ENCODE peak calls at places on chromosomes 4 and X, in nine cellular contexts. One of them, this sample, is unnamed.

GRCh38 chr4:185396724-185397402 is at the start of gene ANKRD37:
- DNase-seq in RWPE1: peak; percentile 38
- DNase-seq in AG09319: no peak
- DNase-seq in lower leg skin: no peak
- DNase-seq in SK-N-SH: peak; percentile 43
- DNase-seq in lower lobe of right lung: peak; percentile 77
- DNase-seq in activated CD8-positive, alpha-beta T cell treated with anti-CD3 and anti-CD28 coated beads for 36 hours: peak; percentile 12
- DNase-seq in HFFc6: peak; percentile 39
- DNase-seq in cardiac fibroblast: peak; percentile 44
- DNase-seq in this sample: no peak

GRCh38 chr4:116332508-116332907 is 752.9 kb downstream of the TRAM1L1 start:
- DNase-seq in cardiac fibroblast: no peak
- DNase-seq in RWPE1: no peak
- DNase-seq in HFFc6: no peak
- DNase-seq in activated CD8-positive, alpha-beta T cell treated with anti-CD3 and anti-CD28 coated beads for 36 hours: no peak
- DNase-seq in AG09319: no peak
- DNase-seq in SK-N-SH: no peak
- DNase-seq in lower leg skin: no peak
- DNase-seq in lower lobe of right lung: no peak
- DNase-seq in this sample: no peak

GRCh38 chrX:55210931-55211677 is 9.0 kb upstream of the PAGE5 start:
- DNase-seq in HFFc6: no peak
- DNase-seq in activated CD8-positive, alpha-beta T cell treated with anti-CD3 and anti-CD28 coated beads for 36 hours: no peak
- DNase-seq in SK-N-SH: no peak
- DNase-seq in lower lobe of right lung: no peak
- DNase-seq in RWPE1: no peak
- DNase-seq in cardiac fibroblast: no peak
- DNase-seq in AG09319: no peak
- DNase-seq in lower leg skin: no peak
- DNase-seq in this sample: no peak

GRCh38 chr4:56134272-56134671 is 185.5 kb downstream of the CEP135 start:
- DNase-seq in lower leg skin: no peak
- DNase-seq in RWPE1: no peak
- DNase-seq in cardiac fibroblast: peak; percentile 97
- DNase-seq in lower lobe of right lung: no peak
- DNase-seq in AG09319: no peak
- DNase-seq in HFFc6: no peak
- DNase-seq in activated CD8-positive, alpha-beta T cell treated with anti-CD3 and anti-CD28 coated beads for 36 hours: no peak
- DNase-seq in SK-N-SH: no peak
- DNase-seq in this sample: no peak

GRCh38 chrX:112259375-112259774 is 176.8 kb upstream of the TRPC5 start:
- DNase-seq in lower lobe of right lung: no peak
- DNase-seq in cardiac fibroblast: no peak
- DNase-seq in AG09319: no peak
- DNase-seq in lower leg skin: no peak
- DNase-seq in activated CD8-positive, alpha-beta T cell treated with anti-CD3 and anti-CD28 coated beads for 36 hours: no peak
- DNase-seq in SK-N-SH: no peak
- DNase-seq in HFFc6: no peak
- DNase-seq in RWPE1: no peak
- DNase-seq in this sample: no peak

GRCh38 chr4:44016582-44017421 is 431.8 kb downstream of the KCTD8 start:
- DNase-seq in lower lobe of right lung: no peak
- DNase-seq in RWPE1: no peak
- DNase-seq in AG09319: no peak
- DNase-seq in cardiac fibroblast: no peak
- DNase-seq in HFFc6: peak; percentile 57
- DNase-seq in activated CD8-positive, alpha-beta T cell treated with anti-CD3 and anti-CD28 coated beads for 36 hours: no peak
- DNase-seq in lower leg skin: no peak
- DNase-seq in SK-N-SH: no peak
- DNase-seq in this sample: no peak

GRCh38 chr4:135718019-135718418 is 1516.4 kb upstream of the PABPC4L start:
- DNase-seq in RWPE1: no peak
- DNase-seq in cardiac fibroblast: peak; percentile 0
- DNase-seq in SK-N-SH: no peak
- DNase-seq in AG09319: no peak
- DNase-seq in lower leg skin: no peak
- DNase-seq in lower lobe of right lung: no peak
- DNase-seq in activated CD8-positive, alpha-beta T cell treated with anti-CD3 and anti-CD28 coated beads for 36 hours: no peak
- DNase-seq in HFFc6: peak; percentile 6
- DNase-seq in this sample: no peak

GRCh38 chrX:6644411-6644810 is 109.5 kb upstream of the VCX3A start:
- DNase-seq in lower lobe of right lung: no peak
- DNase-seq in AG09319: no peak
- DNase-seq in HFFc6: no peak
- DNase-seq in SK-N-SH: peak; percentile 1
- DNase-seq in activated CD8-positive, alpha-beta T cell treated with anti-CD3 and anti-CD28 coated beads for 36 hours: peak; percentile 1
- DNase-seq in lower leg skin: no peak
- DNase-seq in cardiac fibroblast: no peak
- DNase-seq in RWPE1: no peak
- DNase-seq in this sample: no peak

GRCh38 chr4:39591290-39591689 is 47.4 kb downstream of the SMIM14 start:
- DNase-seq in AG09319: no peak
- DNase-seq in lower lobe of right lung: no peak
- DNase-seq in cardiac fibroblast: peak; percentile 39
- DNase-seq in HFFc6: peak; percentile 10
- DNase-seq in SK-N-SH: no peak
- DNase-seq in RWPE1: peak; percentile 65
- DNase-seq in lower leg skin: no peak
- DNase-seq in activated CD8-positive, alpha-beta T cell treated with anti-CD3 and anti-CD28 coated beads for 36 hours: no peak
- DNase-seq in this sample: no peak

GRCh38 chr4:151666501-151666900 is 94.3 kb downstream of the GATB start:
- DNase-seq in activated CD8-positive, alpha-beta T cell treated with anti-CD3 and anti-CD28 coated beads for 36 hours: no peak
- DNase-seq in HFFc6: no peak
- DNase-seq in RWPE1: no peak
- DNase-seq in AG09319: no peak
- DNase-seq in SK-N-SH: no peak
- DNase-seq in lower lobe of right lung: no peak
- DNase-seq in lower leg skin: peak; percentile 58
- DNase-seq in cardiac fibroblast: no peak
- DNase-seq in this sample: no peak

GRCh38 chr4:145956288-145956890 is 17.8 kb upstream of the ZNF827 start:
- DNase-seq in HFFc6: peak; percentile 33
- DNase-seq in activated CD8-positive, alpha-beta T cell treated with anti-CD3 and anti-CD28 coated beads for 36 hours: peak; percentile 56
- DNase-seq in RWPE1: no peak
- DNase-seq in lower lobe of right lung: no peak
- DNase-seq in AG09319: no peak
- DNase-seq in lower leg skin: no peak
- DNase-seq in SK-N-SH: peak; percentile 43
- DNase-seq in cardiac fibroblast: peak; percentile 51
- DNase-seq in this sample: no peak

GRCh38 chrX:15673970-15674369 is 9.4 kb upstream of the CLTRN start:
- DNase-seq in cardiac fibroblast: no peak
- DNase-seq in activated CD8-positive, alpha-beta T cell treated with anti-CD3 and anti-CD28 coated beads for 36 hours: no peak
- DNase-seq in AG09319: no peak
- DNase-seq in HFFc6: no peak
- DNase-seq in SK-N-SH: no peak
- DNase-seq in lower leg skin: no peak
- DNase-seq in lower lobe of right lung: no peak
- DNase-seq in RWPE1: no peak
- DNase-seq in this sample: no peak

DNA sequence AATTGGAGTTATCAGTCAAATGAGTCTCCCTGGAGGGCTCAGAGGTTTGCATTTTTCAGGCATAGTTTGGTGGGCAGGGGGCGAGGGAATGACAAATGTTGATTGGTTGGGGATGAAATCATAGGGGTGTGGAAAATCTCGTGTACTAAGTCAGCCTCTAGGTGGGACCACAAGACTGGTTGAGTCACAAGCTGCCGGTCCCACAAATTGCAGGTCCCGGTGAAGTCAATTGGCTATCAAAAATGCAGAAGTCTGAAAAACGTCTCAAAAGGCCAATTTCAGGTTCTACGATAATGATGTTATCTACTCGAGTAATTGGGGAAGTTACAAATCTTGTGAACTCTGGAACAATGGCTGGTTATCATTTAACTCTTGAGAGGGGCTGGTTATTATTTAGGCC is 98.8 kb upstream of the DHX15 start:
- DNase-seq in lower leg skin: no peak
- DNase-seq in cardiac fibroblast: no peak
- DNase-seq in HFFc6: no peak
- DNase-seq in RWPE1: no peak
- DNase-seq in activated CD8-positive, alpha-beta T cell treated with anti-CD3 and anti-CD28 coated beads for 36 hours: no peak
- DNase-seq in AG09319: no peak
- DNase-seq in SK-N-SH: no peak
- DNase-seq in lower lobe of right lung: no peak
- DNase-seq in this sample: no peak
- TF ChIP-seq CTCF in lower leg skin: no peak
- TF ChIP-seq CTCF in cardiac fibroblast: no peak
- TF ChIP-seq CTCF in HFFc6: no peak
- TF ChIP-seq CTCF in RWPE1: no peak
- TF ChIP-seq CTCF in activated CD8-positive, alpha-beta T cell treated with anti-CD3 and anti-CD28 coated beads for 36 hours: no peak
- TF ChIP-seq CTCF in AG09319: no peak
- TF ChIP-seq CTCF in SK-N-SH: no peak
- TF ChIP-seq CTCF in lower lobe of right lung: no peak
- TF ChIP-seq CTCF in this sample: no peak

GRCh38 chr4:110620352-110621327 is 2.2 kb downstream of the PITX2 start:
- DNase-seq in activated CD8-positive, alpha-beta T cell treated with anti-CD3 and anti-CD28 coated beads for 36 hours: no peak
- DNase-seq in cardiac fibroblast: no peak
- DNase-seq in lower leg skin: peak; percentile 83
- DNase-seq in SK-N-SH: peak; percentile 66
- DNase-seq in RWPE1: peak; percentile 48
- DNase-seq in HFFc6: peak; percentile 60
- DNase-seq in AG09319: no peak
- DNase-seq in lower lobe of right lung: no peak
- DNase-seq in this sample: no peak
- TF ChIP-seq CTCF in activated CD8-positive, alpha-beta T cell treated with anti-CD3 and anti-CD28 coated beads for 36 hours: no peak
- TF ChIP-seq CTCF in cardiac fibroblast: no peak
- TF ChIP-seq CTCF in lower leg skin: no peak
- TF ChIP-seq CTCF in SK-N-SH: peak; percentile 13
- TF ChIP-seq CTCF in RWPE1: peak; percentile 13
- TF ChIP-seq CTCF in HFFc6: peak; percentile 42
- TF ChIP-seq CTCF in AG09319: no peak
- TF ChIP-seq CTCF in lower lobe of right lung: no peak
- TF ChIP-seq CTCF in this sample: no peak

GRCh38 chr4:81084624-81085023 is 54.1 kb downstream of the BMP3 start:
- DNase-seq in lower lobe of right lung: no peak
- DNase-seq in cardiac fibroblast: peak; percentile 50
- DNase-seq in AG09319: no peak
- DNase-seq in HFFc6: no peak
- DNase-seq in SK-N-SH: no peak
- DNase-seq in RWPE1: no peak
- DNase-seq in activated CD8-positive, alpha-beta T cell treated with anti-CD3 and anti-CD28 coated beads for 36 hours: no peak
- DNase-seq in lower leg skin: no peak
- DNase-seq in this sample: no peak

GRCh38 chr4:81081156-81081555 is 50.6 kb downstream of the BMP3 start:
- DNase-seq in SK-N-SH: no peak
- DNase-seq in cardiac fibroblast: no peak
- DNase-seq in AG09319: no peak
- DNase-seq in lower leg skin: no peak
- DNase-seq in RWPE1: no peak
- DNase-seq in activated CD8-positive, alpha-beta T cell treated with anti-CD3 and anti-CD28 coated beads for 36 hours: no peak
- DNase-seq in lower lobe of right lung: no peak
- DNase-seq in HFFc6: no peak
- DNase-seq in this sample: no peak

GRCh38 chr4:81085979-81086378 is 55.5 kb downstream of the BMP3 start:
- DNase-seq in RWPE1: no peak
- DNase-seq in lower lobe of right lung: no peak
- DNase-seq in SK-N-SH: no peak
- DNase-seq in cardiac fibroblast: no peak
- DNase-seq in activated CD8-positive, alpha-beta T cell treated with anti-CD3 and anti-CD28 coated beads for 36 hours: no peak
- DNase-seq in HFFc6: no peak
- DNase-seq in AG09319: no peak
- DNase-seq in lower leg skin: no peak
- DNase-seq in this sample: no peak

GRCh38 chr4:81085291-81085690 is 54.8 kb downstream of the BMP3 start:
- DNase-seq in RWPE1: no peak
- DNase-seq in AG09319: no peak
- DNase-seq in lower leg skin: no peak
- DNase-seq in lower lobe of right lung: no peak
- DNase-seq in activated CD8-positive, alpha-beta T cell treated with anti-CD3 and anti-CD28 coated beads for 36 hours: no peak
- DNase-seq in HFFc6: no peak
- DNase-seq in SK-N-SH: no peak
- DNase-seq in cardiac fibroblast: peak; percentile 27
- DNase-seq in this sample: no peak

DNA sequence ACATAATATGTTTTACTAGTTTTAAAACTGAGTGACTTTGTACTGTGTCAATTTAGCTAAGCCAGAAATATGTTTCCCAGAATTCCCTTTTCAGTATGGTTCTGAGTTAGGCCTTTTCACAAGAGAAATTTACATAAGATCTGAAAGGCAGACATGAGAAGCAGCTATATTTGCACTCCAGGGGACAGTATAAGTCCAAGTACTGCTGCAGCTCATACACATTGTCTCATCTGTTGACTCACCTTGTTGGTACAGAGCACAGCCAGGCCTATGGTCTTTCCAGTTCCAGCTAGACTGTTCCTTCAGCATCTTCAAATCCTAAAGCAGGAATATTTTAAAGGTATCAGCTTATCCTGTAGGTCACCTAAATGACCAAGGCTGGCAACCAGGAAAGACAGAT is 53.5 kb downstream of the BMP3 start:
- DNase-seq in HFFc6: no peak
- DNase-seq in lower lobe of right lung: no peak
- DNase-seq in RWPE1: peak; percentile 18
- DNase-seq in cardiac fibroblast: peak; percentile 48
- DNase-seq in SK-N-SH: no peak
- DNase-seq in activated CD8-positive, alpha-beta T cell treated with anti-CD3 and anti-CD28 coated beads for 36 hours: no peak
- DNase-seq in AG09319: no peak
- DNase-seq in lower leg skin: no peak
- DNase-seq in this sample: no peak
- TF ChIP-seq CTCF in HFFc6: no peak
- TF ChIP-seq CTCF in lower lobe of right lung: no peak
- TF ChIP-seq CTCF in RWPE1: no peak
- TF ChIP-seq CTCF in cardiac fibroblast: peak; percentile 79
- TF ChIP-seq CTCF in SK-N-SH: no peak
- TF ChIP-seq CTCF in activated CD8-positive, alpha-beta T cell treated with anti-CD3 and anti-CD28 coated beads for 36 hours: no peak
- TF ChIP-seq CTCF in AG09319: peak; percentile 30
- TF ChIP-seq CTCF in lower leg skin: no peak
- TF ChIP-seq CTCF in this sample: no peak

GRCh38 chr4:954211-955020 is 19.0 kb downstream of the DGKQ start:
- DNase-seq in HFFc6: no peak
- DNase-seq in AG09319: no peak
- DNase-seq in lower lobe of right lung: no peak
- DNase-seq in cardiac fibroblast: no peak
- DNase-seq in SK-N-SH: no peak
- DNase-seq in lower leg skin: peak; percentile 45
- DNase-seq in RWPE1: no peak
- DNase-seq in activated CD8-positive, alpha-beta T cell treated with anti-CD3 and anti-CD28 coated beads for 36 hours: no peak
- DNase-seq in this sample: no peak

GRCh38 chr4:956531-957230 is 16.7 kb downstream of the DGKQ start:
- DNase-seq in lower lobe of right lung: no peak
- DNase-seq in activated CD8-positive, alpha-beta T cell treated with anti-CD3 and anti-CD28 coated beads for 36 hours: no peak
- DNase-seq in HFFc6: no peak
- DNase-seq in lower leg skin: peak; percentile 58
- DNase-seq in cardiac fibroblast: no peak
- DNase-seq in RWPE1: no peak
- DNase-seq in SK-N-SH: no peak
- DNase-seq in AG09319: no peak
- DNase-seq in this sample: no peak

GRCh38 chr4:955931-956381 is 17.4 kb downstream of the DGKQ start:
- DNase-seq in lower lobe of right lung: no peak
- DNase-seq in activated CD8-positive, alpha-beta T cell treated with anti-CD3 and anti-CD28 coated beads for 36 hours: no peak
- DNase-seq in cardiac fibroblast: no peak
- DNase-seq in lower leg skin: peak; percentile 82
- DNase-seq in SK-N-SH: peak; percentile 29
- DNase-seq in AG09319: no peak
- DNase-seq in RWPE1: no peak
- DNase-seq in HFFc6: no peak
- DNase-seq in this sample: no peak

GRCh38 chr4:953574-953915 is 19.8 kb downstream of the DGKQ start:
- DNase-seq in activated CD8-positive, alpha-beta T cell treated with anti-CD3 and anti-CD28 coated beads for 36 hours: no peak
- DNase-seq in lower lobe of right lung: no peak
- DNase-seq in cardiac fibroblast: no peak
- DNase-seq in AG09319: no peak
- DNase-seq in HFFc6: no peak
- DNase-seq in RWPE1: no peak
- DNase-seq in lower leg skin: no peak
- DNase-seq in SK-N-SH: no peak
- DNase-seq in this sample: no peak

GRCh38 chr4:955161-955921 is 18.0 kb downstream of the DGKQ start:
- DNase-seq in SK-N-SH: peak; percentile 15
- DNase-seq in lower lobe of right lung: no peak
- DNase-seq in activated CD8-positive, alpha-beta T cell treated with anti-CD3 and anti-CD28 coated beads for 36 hours: no peak
- DNase-seq in AG09319: no peak
- DNase-seq in cardiac fibroblast: no peak
- DNase-seq in RWPE1: no peak
- DNase-seq in lower leg skin: peak; percentile 76
- DNase-seq in HFFc6: no peak
- DNase-seq in this sample: no peak
- TF ChIP-seq CTCF in SK-N-SH: no peak
- TF ChIP-seq CTCF in lower lobe of right lung: no peak
- TF ChIP-seq CTCF in activated CD8-positive, alpha-beta T cell treated with anti-CD3 and anti-CD28 coated beads for 36 hours: no peak
- TF ChIP-seq CTCF in AG09319: no peak
- TF ChIP-seq CTCF in cardiac fibroblast: no peak
- TF ChIP-seq CTCF in RWPE1: no peak
- TF ChIP-seq CTCF in lower leg skin: no peak
- TF ChIP-seq CTCF in HFFc6: no peak
- TF ChIP-seq CTCF in this sample: no peak